ENCODE peak calls at places on chromosomes 3 and 15, in six cellular contexts. T is NCI-H345; A is stimulated activated CD4-positive, alpha-beta T cell treated with anti-CD3 and anti-CD28 coated beads, Interleukin-15, amount 100 ng/mL, for 1 hour; U is GM23338; N is NT2/D1; X is LoVo. P is an unnamed sample.

GRCh38 chr3:142027713-142028112 is 121.6 kb downstream of the TFDP2 start:
- DNase-seq in A (no peak), U (peak), N (no peak), T (peak), X (peak), P (peak)

GRCh38 chr15:63299981-63300575 is 22.7 kb downstream of the APH1B start:
- DNase-seq in U (no peak), N (no peak), T (no peak), A (no peak), X (no peak), P (no peak)

GRCh38 chr3:15630646-15631350 is 29.3 kb downstream of the BTD start:
- DNase-seq in X (no peak), A (no peak), U (peak), T (no peak), N (no peak), P (no peak)

GRCh38 chr3:71582612-71583568 is 638 bp downstream of the FOXP1 start:
- DNase-seq in N (peak), U (peak), X (peak), T (peak), A (peak), P (peak)

GRCh38 chr3:53223541-53223966 is 32.3 kb downstream of the TKT start:
- DNase-seq in T (no peak), N (no peak), A (no peak), U (peak), X (no peak), P (peak)

GRCh38 chr15:43513550-43513949 is 3.9 kb upstream of the MAP1A start:
- DNase-seq in N (no peak), U (no peak), T (no peak), X (no peak), A (no peak), P (no peak)

GRCh38 chr3:143973352-143974021 is 1.9 kb downstream of the DIPK2A start:
- DNase-seq in U (no peak), N (no peak), T (peak), X (peak), A (no peak), P (no peak)

GRCh38 chr3:2166552-2166951 is 67.9 kb downstream of the CNTN4 start:
- DNase-seq in N (peak), X (no peak), U (peak), T (no peak), A (no peak), P (no peak)

GRCh38 chr3:58528629-58529028 is 8.4 kb downstream of the ACOX2 start:
- DNase-seq in A (no peak), U (no peak), X (no peak), T (peak), N (no peak), P (peak)

GRCh38 chr3:10015476-10015904 is 10.7 kb upstream of the FANCD2 start:
- DNase-seq in U (no peak), A (no peak), T (no peak), X (no peak), N (no peak), P (no peak)

GRCh38 chr3:18424862-18425640 is at the start of gene SATB1:
- DNase-seq in A (peak), T (peak), N (no peak), X (peak), U (peak), P (peak)

GRCh38 chr15:23035964-23036566 is 3.3 kb downstream of the TUBGCP5 start:
- DNase-seq in U (peak), A (no peak), T (peak), N (peak), X (peak), P (peak)

GRCh38 chr3:127455541-127456450 is 134.7 kb downstream of the TPRA1 start:
- DNase-seq in X (peak), A (no peak), N (peak), U (peak), T (peak), P (peak)

GRCh38 chr15:42077680-42078079 is 16.7 kb downstream of the PLA2G4D start:
- DNase-seq in U (no peak), A (no peak), T (no peak), N (no peak), X (no peak), P (no peak)

GRCh38 chr3:64859625-64860590 is 172.1 kb upstream of the ADAMTS9 start:
- DNase-seq in U (no peak), A (no peak), X (no peak), N (no peak), T (no peak), P (no peak)

GRCh38 chr3:193831495-193832455 is 238.8 kb downstream of the OPA1 start:
- DNase-seq in N (no peak), T (no peak), A (no peak), X (no peak), U (no peak), P (peak)

GRCh38 chr3:101038880-101039279 is 45.7 kb upstream of the ABI3BP start:
- DNase-seq in T (no peak), X (no peak), N (no peak), U (no peak), A (no peak), P (no peak)

GRCh38 chr15:97023131-97023844 is 692.8 kb downstream of the NR2F2 start:
- DNase-seq in A (no peak), T (no peak), X (no peak), N (no peak), U (peak), P (no peak)

GRCh38 chr3:149367021-149367840 is 10.2 kb downstream of the TM4SF1 start:
- DNase-seq in N (no peak), X (peak), T (no peak), A (no peak), U (peak), P (no peak)

GRCh38 chr3:126618021-126618420 is 36.9 kb downstream of the TXNRD3 start:
- DNase-seq in N (no peak), A (no peak), X (no peak), U (no peak), T (no peak), P (no peak)

GRCh38 chr15:78658823-78659222 is 17.8 kb upstream of the CHRNB4 start:
- DNase-seq in U (no peak), X (no peak), A (no peak), T (no peak), N (no peak), P (no peak)

GRCh38 chr3:147680820-147681488 is 271.8 kb downstream of the ZIC1 start:
- DNase-seq in T (no peak), N (no peak), U (no peak), X (no peak), A (no peak), P (no peak)

GRCh38 chr15:88627463-88627862 is 6.3 kb downstream of the AEN start:
- DNase-seq in A (peak), T (no peak), X (no peak), N (no peak), U (no peak), P (no peak)

GRCh38 chr15:83396071-83396470 is 51.1 kb upstream of the SH3GL3 start:
- DNase-seq in U (peak), T (no peak), N (peak), X (no peak), A (no peak), P (peak)

GRCh38 chr3:132145833-132146232 is 111.0 kb upstream of the CPNE4 start:
- DNase-seq in A (no peak), N (no peak), X (no peak), U (no peak), T (no peak), P (no peak)

GRCh38 chr15:53675832-53676231 is 83.6 kb downstream of the WDR72 start:
- DNase-seq in U (no peak), T (peak), X (no peak), N (no peak), A (no peak), P (no peak)

GRCh38 chr15:58628206-58629057 is 121.1 kb downstream of the ADAM10 start:
- DNase-seq in X (no peak), N (no peak), A (no peak), U (no peak), T (no peak), P (no peak)

GRCh38 chr3:72343078-72343477 is 505.2 kb downstream of the SHQ1 start:
- DNase-seq in X (no peak), N (no peak), A (no peak), U (no peak), T (no peak), P (no peak)

GRCh38 chr3:72547183-72547582 is 301.1 kb downstream of the SHQ1 start:
- DNase-seq in X (no peak), A (no peak), T (no peak), U (no peak), N (no peak), P (no peak)

GRCh38 chr3:129773942-129774663 is 119.4 kb downstream of the TMCC1 start:
- DNase-seq in A (no peak), T (no peak), U (no peak), N (no peak), X (no peak), P (no peak)

GRCh38 chr3:61832375-61833229 is 271.2 kb downstream of the PTPRG start:
- DNase-seq in U (no peak), T (no peak), N (no peak), A (no peak), X (no peak), P (no peak)

GRCh38 chr15:65192016-65192415 is 6.9 kb upstream of the CLPX start:
- DNase-seq in X (no peak), N (no peak), A (no peak), T (no peak), U (peak), P (peak)

GRCh38 chr3:38153221-38153620 is 12.1 kb upstream of the OXSR1 start:
- DNase-seq in N (no peak), A (no peak), T (no peak), X (no peak), U (no peak), P (no peak)

GRCh38 chr3:120773932-120774331 is 31.4 kb downstream of the GTF2E1 start:
- DNase-seq in N (no peak), U (no peak), X (no peak), A (no peak), T (no peak), P (no peak)

GRCh38 chr3:177306252-177306651 is 109.0 kb upstream of the TBL1XR1 start:
- DNase-seq in T (no peak), X (no peak), N (no peak), U (no peak), A (no peak), P (no peak)

GRCh38 chr15:65731926-65732325 is 60.2 kb downstream of the DENND4A start:
- DNase-seq in N (no peak), T (no peak), A (no peak), U (no peak), X (no peak), P (no peak)

GRCh38 chr3:41167722-41168497 is 31.4 kb upstream of the CTNNB1 start:
- DNase-seq in U (no peak), N (no peak), A (no peak), T (no peak), X (no peak), P (no peak)

GRCh38 chr15:88648357-88649214 is 9.8 kb downstream of the ISG20 start:
- DNase-seq in X (no peak), N (no peak), T (no peak), A (no peak), U (no peak), P (no peak)

GRCh38 chr3:54853573-54854404 is 74.1 kb downstream of the LRTM1 start:
- DNase-seq in N (peak), U (peak), T (peak), X (peak), A (no peak), P (peak)